ENCODE peak calls at places on chromosomes 7 and 10, in six cellular contexts. D is cardiac fibroblast; P is activated CD8-positive, alpha-beta memory T cell treated with anti-CD3 and anti-CD28 coated beads for 24 hours; O is DMS153; X is right lobe of liver; N is globus pallidus. W is an unnamed sample.

GRCh38 chr7:36180121-36180520 is 27.1 kb downstream of the EEPD1 start:
- DNase-seq in D (no peak), O (no peak), P (no peak), N (no peak), X (no peak), W (no peak)

GRCh38 chr10:69413221-69413865 is 3.4 kb downstream of the TACR2 start:
- DNase-seq in D (peak), X (no peak), N (peak), O (no peak), P (peak), W (peak)

GRCh38 chr7:74479066-74479781 is 25.5 kb downstream of the GTF2IRD1 start:
- DNase-seq in P (no peak), X (peak), O (peak), N (no peak), D (peak), W (no peak)

GRCh38 chr7:122219253-122219865 is 75.3 kb upstream of the AASS start:
- DNase-seq in X (no peak), D (peak), P (no peak), N (peak), O (no peak), W (peak)

GRCh38 chr10:122259075-122259466 is 12.0 kb upstream of the BTBD16 start:
- DNase-seq in X (no peak), P (no peak), O (no peak), N (no peak), D (no peak), W (no peak)

GRCh38 chr7:123665157-123665556 is 9.5 kb downstream of the LMOD2 start:
- DNase-seq in P (no peak), N (no peak), D (no peak), X (no peak), O (no peak), W (no peak)

GRCh38 chr10:119362122-119362521 is 154.8 kb downstream of the GRK5 start:
- DNase-seq in N (no peak), O (no peak), X (peak), D (no peak), P (no peak), W (no peak)

GRCh38 chr10:119222531-119222930 is 15.2 kb downstream of the GRK5 start:
- DNase-seq in P (no peak), D (peak), X (no peak), O (no peak), N (no peak), W (no peak)

GRCh38 chr7:101173752-101174244 is 6.3 kb downstream of the NAT16 start:
- DNase-seq in X (no peak), D (peak), O (peak), N (no peak), P (peak), W (no peak)

GRCh38 chr10:11335167-11335652 is 276.2 kb downstream of the USP6NL start:
- DNase-seq in P (peak), O (no peak), D (peak), N (no peak), X (no peak), W (no peak)

GRCh38 chr7:23467731-23468720 is 2.3 kb downstream of the IGF2BP3 start:
- DNase-seq in D (peak), X (no peak), N (no peak), P (peak), O (no peak), W (no peak)

GRCh38 chr7:41624818-41625217 is 78.1 kb downstream of the INHBA start:
- DNase-seq in X (no peak), P (no peak), N (no peak), D (no peak), O (no peak), W (no peak)

GRCh38 chr7:45702751-45703150 is 128.6 kb downstream of the ADCY1 start:
- DNase-seq in X (peak), N (no peak), P (peak), O (no peak), D (no peak), W (no peak)

GRCh38 chr10:103746598-103746997 is 108.8 kb downstream of the SH3PXD2A start:
- DNase-seq in O (no peak), D (no peak), P (no peak), N (no peak), X (no peak), W (no peak)

GRCh38 chr10:26524161-26524831 is 86.2 kb downstream of the APBB1IP start:
- DNase-seq in O (no peak), X (no peak), P (no peak), D (no peak), N (no peak), W (no peak)

GRCh38 chr10:127043312-127043711 is 138.1 kb downstream of the DOCK1 start:
- DNase-seq in O (no peak), N (no peak), X (no peak), D (no peak), P (no peak), W (no peak)

W was measured in stromal cell of bone marrow.